ENCODE peak calls at places on chromosomes 1 and 21, in six cellular contexts. D is D341Med; Y is iPS-NIHi11; K is T-helper 2 cell; N is left colon; F is activated CD4-positive, alpha-beta T cell treated with anti-CD3 and anti-CD28 coated beads, Interleukin-2, amount 50 U/mL, for 24 hours. P is an unnamed sample.

GRCh38 chr21:34807881-34808568 is 139.2 kb downstream of the CLIC6 start:
- DNase-seq in D (no peak), Y (no peak), K (peak; percentile 71), N (no peak), F (peak; percentile 24), P (no peak)

GRCh38 chr1:183842817-183843187 is 37.9 kb downstream of the RGL1 start:
- DNase-seq in D (no peak), Y (no peak), K (no peak), N (no peak), F (no peak), P (no peak)

GRCh38 chr1:209207701-209208286 is 375.7 kb upstream of the CAMK1G start:
- DNase-seq in D (peak; percentile 67), Y (peak; percentile 79), K (peak; percentile 10), N (no peak), F (no peak), P (peak; percentile 96)

GRCh38 chr21:18725653-18726052 is 322.1 kb upstream of the TMPRSS15 start:
- DNase-seq in D (peak; percentile 41), Y (peak; percentile 29), K (no peak), N (no peak), F (no peak), P (no peak)

GRCh38 chr1:32695098-32695904 is 7.3 kb downstream of the SYNC start:
- DNase-seq in D (no peak), Y (no peak), K (no peak), N (no peak), F (no peak), P (no peak)

GRCh38 chr1:76868154-76868882 is 1.0 kb downstream of the ST6GALNAC5 start:
- DNase-seq in D (peak; percentile 74), Y (peak; percentile 81), K (peak; percentile 13), N (no peak), F (no peak), P (peak; percentile 90)

GRCh38 chr1:89995595-89996397 is 886 bp downstream of the ZNF326 start:
- DNase-seq in D (no peak), Y (no peak), K (peak; percentile 56), N (no peak), F (no peak), P (peak; percentile 34)

GRCh38 chr1:90155721-90156487 is 161.0 kb downstream of the ZNF326 start:
- DNase-seq in D (no peak), Y (no peak), K (no peak), N (no peak), F (no peak), P (no peak)

GRCh38 chr1:107940178-107940577 is 24.8 kb downstream of the VAV3 start:
- DNase-seq in D (no peak), Y (no peak), K (no peak), N (no peak), F (no peak), P (no peak)

GRCh38 chr1:223474804-223475203 is 81.6 kb downstream of the CCDC185 start:
- DNase-seq in D (no peak), Y (no peak), K (no peak), N (no peak), F (no peak), P (no peak)

GRCh38 chr1:215458084-215458483 is 109.0 kb upstream of the KCTD3 start:
- DNase-seq in D (no peak), Y (no peak), K (no peak), N (no peak), F (no peak), P (no peak)

GRCh38 chr1:228978486-228979324 is 243.4 kb downstream of the RHOU start:
- DNase-seq in D (no peak), Y (no peak), K (no peak), N (peak; percentile 49), F (no peak), P (no peak)

GRCh38 chr1:93694833-93695232 is 13.2 kb upstream of the BCAR3 start:
- DNase-seq in D (no peak), Y (peak; percentile 63), K (no peak), N (no peak), F (no peak), P (peak; percentile 48)

GRCh38 chr1:15835205-15835740 is 12.2 kb upstream of the SPEN start:
- DNase-seq in D (no peak), Y (no peak), K (no peak), N (no peak), F (no peak), P (no peak)

GRCh38 chr1:18977428-18977827 is 21.0 kb upstream of the IFFO2 start:
- DNase-seq in D (no peak), Y (no peak), K (no peak), N (no peak), F (no peak), P (no peak)

P was measured in left kidney.